ENCODE peak calls at places on chromosomes 16 and 17, in five cellular contexts. V is HCT116, Q is tibial nerve, D is lung, T is heart right ventricle. S is an unnamed sample.

GRCh38 chr17:79007504-79008381 is 1.8 kb downstream of the CANT1 start:
- DNase-seq in V (no peak), Q (no peak), D (no peak), T (no peak), S (no peak)

GRCh38 chr16:10745856-10746255 is 2.2 kb downstream of the NUBP1 start:
- DNase-seq in V (no peak), Q (no peak), D (no peak), T (no peak), S (no peak)

GRCh38 chr17:29241015-29241963 is 5.4 kb upstream of the CRYBA1 start:
- DNase-seq in V (peak), Q (no peak), D (peak), T (no peak), S (no peak)

GRCh38 chr17:38578641-38579480 is 26.9 kb downstream of the SRCIN1 start:
- DNase-seq in V (no peak), Q (no peak), D (no peak), T (no peak), S (no peak)

GRCh38 chr16:77043076-77043475 is 147.9 kb upstream of the MON1B start:
- DNase-seq in V (peak), Q (no peak), D (no peak), T (no peak), S (no peak)

GRCh38 chr17:18004901-18005305 is 32.2 kb downstream of the DRC3 start:
- DNase-seq in V (no peak), Q (no peak), D (no peak), T (no peak), S (no peak)

GRCh38 chr17:5715478-5715877 is 131.2 kb upstream of the NLRP1 start:
- DNase-seq in V (no peak), Q (peak), D (no peak), T (no peak), S (no peak)

GRCh38 chr17:73820686-73821448 is 176.6 kb upstream of the SDK2 start:
- DNase-seq in V (no peak), Q (no peak), D (no peak), T (no peak), S (no peak)

GRCh38 chr16:77219437-77219836 is 20.2 kb downstream of the SYCE1L start:
- DNase-seq in V (no peak), Q (no peak), D (no peak), T (no peak), S (no peak)

GRCh38 chr16:54320895-54321294 is 34.3 kb upstream of the IRX3 start:
- DNase-seq in V (no peak), Q (no peak), D (no peak), T (no peak), S (no peak)

GRCh38 chr16:54327609-54328008 is 41.0 kb upstream of the IRX3 start:
- DNase-seq in V (no peak), Q (no peak), D (no peak), T (no peak), S (no peak)

GRCh38 chr16:54324716-54325115 is 38.1 kb upstream of the IRX3 start:
- DNase-seq in V (no peak), Q (no peak), D (no peak), T (no peak), S (no peak)

GRCh38 chr16:54326266-54326662 is 39.7 kb upstream of the IRX3 start:
- DNase-seq in V (no peak), Q (no peak), D (no peak), T (no peak), S (no peak)

GRCh38 chr16:54325616-54326265 is 39.2 kb upstream of the IRX3 start:
- DNase-seq in V (no peak), Q (no peak), D (no peak), T (no peak), S (no peak)
- H3K27ac ChIP-seq in V (no peak), Q (no peak), D (no peak), T (no peak), S (no peak)

GRCh38 chr17:417691-418420 is 65.2 kb upstream of the RPH3AL start:
- DNase-seq in V (no peak), Q (no peak), D (no peak), T (no peak), S (no peak)
- H3K27ac ChIP-seq in V (no peak), Q (no peak), D (no peak), T (no peak), S (no peak)

GRCh38 chr16:19805459-19806160 is 79.0 kb downstream of the GPRC5B start:
- DNase-seq in V (no peak), Q (no peak), D (no peak), T (no peak), S (no peak)
- H3K27ac ChIP-seq in V (no peak), Q (no peak), D (no peak), T (peak), S (no peak)

GRCh38 chr17:31494259-31495048 is 103.0 kb downstream of the RAB11FIP4 start:
- DNase-seq in V (no peak), Q (no peak), D (no peak), T (no peak), S (no peak)
- H3K27ac ChIP-seq in V (no peak), Q (no peak), D (no peak), T (peak), S (no peak)

DNA sequence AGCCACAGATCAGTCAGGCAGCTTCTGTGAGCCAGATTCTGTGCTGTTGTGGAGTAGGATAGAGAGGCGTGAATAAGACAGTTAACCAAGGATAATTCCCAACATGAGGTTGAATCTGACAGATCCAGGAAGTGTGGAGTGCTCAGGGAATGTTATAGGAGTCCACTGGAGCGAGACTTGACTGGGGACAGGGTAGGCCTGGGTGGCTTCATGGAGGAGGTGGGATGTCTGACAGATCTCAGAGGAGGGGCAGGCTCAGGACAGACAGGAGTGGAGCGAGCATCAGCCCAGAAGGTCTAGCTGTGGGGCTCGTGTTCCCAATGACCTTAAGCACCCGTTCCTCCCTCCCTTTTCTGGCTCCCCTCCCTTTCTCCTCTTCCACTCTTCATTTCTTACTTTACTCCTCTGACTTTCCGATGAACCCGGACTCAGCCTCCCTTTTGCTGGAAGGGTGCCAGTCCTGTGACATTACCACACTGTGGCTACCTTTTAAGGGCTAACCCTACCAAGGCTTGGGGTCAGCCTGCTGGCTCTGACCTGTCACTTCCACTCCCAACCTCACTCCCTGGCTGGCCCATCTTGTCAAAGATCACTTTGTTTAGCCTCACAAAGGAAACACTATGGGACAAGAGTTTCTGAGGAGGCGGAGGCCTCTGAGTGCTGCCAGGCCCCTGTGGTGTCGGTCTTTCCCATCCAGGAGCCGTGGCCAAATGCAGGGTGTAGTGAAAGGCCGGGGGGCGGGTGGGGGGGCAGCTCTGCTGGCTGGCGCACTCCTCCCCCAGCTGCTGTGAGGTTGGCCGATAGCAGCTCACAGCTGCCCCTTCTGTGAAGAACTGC is 28.5 kb upstream of the EFCAB13 start:
- DNase-seq in V (no peak), Q (no peak), D (no peak), T (no peak), S (peak)
- H3K27ac ChIP-seq in V (no peak), Q (peak), D (no peak), T (no peak), S (peak)

DNA sequence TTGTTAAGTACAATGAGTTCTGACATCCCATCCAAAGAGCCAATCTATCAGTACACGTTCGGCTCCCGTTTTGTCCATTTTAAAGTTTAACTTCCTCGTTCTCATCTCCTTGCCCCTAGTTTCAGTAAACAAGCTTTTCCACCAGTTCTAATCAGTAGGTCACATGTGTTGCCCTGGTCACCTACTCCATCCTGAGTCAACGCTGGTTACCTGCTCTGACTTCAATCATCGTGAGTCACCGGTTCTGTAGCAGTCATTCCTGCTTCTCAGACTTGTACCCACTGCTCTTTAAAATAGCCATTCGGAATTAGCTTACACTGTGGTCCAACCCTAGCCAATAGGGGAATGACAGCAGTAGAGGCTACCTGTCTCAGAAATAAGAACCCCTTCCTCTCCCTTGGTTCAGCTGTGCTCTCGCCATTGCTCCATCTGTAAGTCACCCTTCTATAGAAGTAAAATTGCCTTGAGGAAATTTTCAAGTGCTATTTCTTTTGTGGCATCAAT is 191.0 kb downstream of the CPPED1 start:
- DNase-seq in V (peak), Q (no peak), D (no peak), T (no peak), S (no peak)
- H3K27ac ChIP-seq in V (peak), Q (no peak), D (no peak), T (no peak), S (no peak)

S was measured in caudate nucleus.